ENCODE peak calls at places on chromosomes 12 and 14, in four cellular contexts. A is BE2C, K is MM.1S, R is fibroblast of mammary gland. V is an unnamed sample.

GRCh38 chr14:103007555-103007954 is 49.8 kb downstream of the CDC42BPB start:
- DNase-seq in A (no peak), K (no peak), R (no peak), V (no peak)

GRCh38 chr12:89225401-89225800 is 126.9 kb downstream of the DUSP6 start:
- DNase-seq in A (no peak), K (no peak), R (peak), V (peak)

GRCh38 chr14:25050494-25051170 is 685 bp upstream of the STXBP6 start:
- DNase-seq in A (no peak), K (no peak), R (peak), V (no peak)

GRCh38 chr12:128025856-128026255 is 241.1 kb upstream of the TMEM132C start:
- DNase-seq in A (no peak), K (no peak), R (no peak), V (no peak)

GRCh38 chr14:73759183-73759713 is 45.1 kb upstream of the PNMA1 start:
- DNase-seq in A (peak), K (peak), R (peak), V (peak)

GRCh38 chr14:79878785-79879184 is 332.5 kb downstream of the DIO2 start:
- DNase-seq in A (no peak), K (no peak), R (no peak), V (no peak)

GRCh38 chr14:83419420-83419819 is 1885.8 kb upstream of the SEL1L start:
- DNase-seq in A (no peak), K (no peak), R (no peak), V (no peak)

GRCh38 chr12:47787596-47788319 is 14.7 kb downstream of the SLC48A1 start:
- DNase-seq in A (no peak), K (no peak), R (no peak), V (no peak)

GRCh38 chr14:76929927-76930326 is 98.6 kb downstream of the IRF2BPL start:
- DNase-seq in A (no peak), K (peak), R (no peak), V (peak)

GRCh38 chr14:102120888-102121287 is 18.8 kb upstream of the WDR20 start:
- DNase-seq in A (no peak), K (no peak), R (no peak), V (no peak)

GRCh38 chr12:131050463-131051154 is 96.9 kb downstream of the ADGRD1 start:
- DNase-seq in A (no peak), K (no peak), R (no peak), V (no peak)

GRCh38 chr12:123363743-123364531 is 710 bp downstream of the SBNO1 start:
- DNase-seq in A (peak), K (peak), R (no peak), V (peak)

GRCh38 chr12:112182499-112182898 is 57.1 kb downstream of the TRAFD1 start:
- DNase-seq in A (no peak), K (no peak), R (peak), V (no peak)

GRCh38 chr14:75459099-75459741 is 31.4 kb downstream of the JDP2 start:
- DNase-seq in A (no peak), K (no peak), R (no peak), V (no peak)

GRCh38 chr14:95149441-95149840 is 7.9 kb downstream of the DICER1 start:
- DNase-seq in A (no peak), K (no peak), R (no peak), V (no peak)

GRCh38 chr12:119705182-119705581 is 37.2 kb downstream of the PRKAB1 start:
- DNase-seq in A (no peak), K (no peak), R (no peak), V (no peak)

GRCh38 chr12:57090924-57091632 is 2.2 kb downstream of the NAB2 start:
- DNase-seq in A (no peak), K (no peak), R (peak), V (peak)

GRCh38 chr14:100761481-100761880 is 34.8 kb downstream of the DLK1 start:
- DNase-seq in A (no peak), K (no peak), R (peak), V (no peak)

GRCh38 chr14:23403908-23404307 is 4.2 kb downstream of the MYH6 start:
- DNase-seq in A (no peak), K (no peak), R (no peak), V (no peak)

GRCh38 chr14:95713596-95714371 is at the start of gene TCL1A:
- DNase-seq in A (no peak), K (no peak), R (no peak), V (peak)

GRCh38 chr12:11771895-11772502 is 122.5 kb downstream of the ETV6 start:
- DNase-seq in A (no peak), K (no peak), R (peak), V (no peak)

GRCh38 chr12:25469861-25470260 is 83.2 kb downstream of the LMNTD1 start:
- DNase-seq in A (no peak), K (no peak), R (no peak), V (no peak)

GRCh38 chr12:95218164-95218851 is 701 bp downstream of the VEZT start:
- DNase-seq in A (no peak), K (peak), R (peak), V (no peak)

GRCh38 chr14:34024768-34025144 is 73.9 kb upstream of the EGLN3 start:
- DNase-seq in A (no peak), K (no peak), R (no peak), V (no peak)

GRCh38 chr14:105488781-105489606 is 2.1 kb upstream of the TEDC1 start:
- DNase-seq in A (no peak), K (no peak), R (no peak), V (no peak)

GRCh38 chr12:94638521-94638920 is 11.8 kb downstream of the TMCC3 start:
- DNase-seq in A (no peak), K (peak), R (no peak), V (no peak)

GRCh38 chr12:55820679-55821078 is 2.8 kb downstream of the ORMDL2 start:
- DNase-seq in A (no peak), K (no peak), R (peak), V (no peak)

GRCh38 chr14:49946320-49947141 is 53.6 kb downstream of the ARF6 start:
- DNase-seq in A (peak), K (no peak), R (peak), V (no peak)

GRCh38 chr12:98828802-98829600 is 183.9 kb downstream of the APAF1 start:
- DNase-seq in A (no peak), K (no peak), R (no peak), V (no peak)

GRCh38 chr12:6964605-6965025 is 5.8 kb downstream of the PHB2 start:
- DNase-seq in A (no peak), K (peak), R (no peak), V (no peak)

GRCh38 chr12:82671673-82672195 is 15.0 kb upstream of the TMTC2 start:
- DNase-seq in A (no peak), K (no peak), R (no peak), V (no peak)

GRCh38 chr14:96246535-96246839 is 9.5 kb upstream of the BDKRB1 start:
- DNase-seq in A (peak), K (no peak), R (peak), V (no peak)

GRCh38 chr14:95056476-95056875 is 100.9 kb downstream of the DICER1 start:
- DNase-seq in A (no peak), K (no peak), R (no peak), V (no peak)

GRCh38 chr14:50039734-50040400 is 76.5 kb downstream of the VCPKMT start:
- DNase-seq in A (no peak), K (no peak), R (peak), V (no peak)

GRCh38 chr12:130956456-130957303 is 3.0 kb downstream of the ADGRD1 start:
- DNase-seq in A (no peak), K (no peak), R (no peak), V (no peak)

GRCh38 chr14:94478420-94478819 is 2.4 kb upstream of the SERPINA9 start:
- DNase-seq in A (no peak), K (no peak), R (no peak), V (no peak)

GRCh38 chr14:74562515-74563232 is 49.4 kb downstream of the LTBP2 start:
- DNase-seq in A (no peak), K (no peak), R (no peak), V (no peak)

GRCh38 chr14:93939304-93940229 is 12.4 kb downstream of the FAM181A start:
- DNase-seq in A (peak), K (peak), R (peak), V (peak)

GRCh38 chr12:5440973-5441372 is 9.1 kb downstream of the NTF3 start:
- DNase-seq in A (no peak), K (no peak), R (no peak), V (no peak)

GRCh38 chr12:5441497-5442236 is 9.8 kb downstream of the NTF3 start:
- DNase-seq in A (no peak), K (no peak), R (no peak), V (no peak)

GRCh38 chr12:5439788-5440300 is 7.9 kb downstream of the NTF3 start:
- DNase-seq in A (no peak), K (no peak), R (no peak), V (no peak)

GRCh38 chr12:5444520-5444919 is 12.6 kb downstream of the NTF3 start:
- DNase-seq in A (no peak), K (no peak), R (no peak), V (no peak)

GRCh38 chr12:5442251-5443006 is 10.5 kb downstream of the NTF3 start:
- DNase-seq in A (no peak), K (peak), R (peak), V (peak)
- TF ChIP-seq CTCF in A (peak), K (peak), R (peak), V (no peak)

GRCh38 chr14:61889914-61890351 is 127.7 kb downstream of the SNAPC1 start:
- DNase-seq in A (no peak), K (peak), R (no peak), V (peak)
- TF ChIP-seq CTCF in A (no peak), K (peak), R (no peak), V (no peak)

GRCh38 chr12:93356214-93356613 is 21.5 kb upstream of the NUDT4 start:
- DNase-seq in A (no peak), K (no peak), R (no peak), V (no peak)
- TF ChIP-seq CTCF in A (no peak), K (no peak), R (no peak), V (no peak)

GRCh38 chr12:69708649-69709048 is 9.5 kb upstream of the BEST3 start:
- DNase-seq in A (no peak), K (peak), R (no peak), V (no peak)
- TF ChIP-seq CTCF in A (no peak), K (peak), R (peak), V (no peak)

DNA sequence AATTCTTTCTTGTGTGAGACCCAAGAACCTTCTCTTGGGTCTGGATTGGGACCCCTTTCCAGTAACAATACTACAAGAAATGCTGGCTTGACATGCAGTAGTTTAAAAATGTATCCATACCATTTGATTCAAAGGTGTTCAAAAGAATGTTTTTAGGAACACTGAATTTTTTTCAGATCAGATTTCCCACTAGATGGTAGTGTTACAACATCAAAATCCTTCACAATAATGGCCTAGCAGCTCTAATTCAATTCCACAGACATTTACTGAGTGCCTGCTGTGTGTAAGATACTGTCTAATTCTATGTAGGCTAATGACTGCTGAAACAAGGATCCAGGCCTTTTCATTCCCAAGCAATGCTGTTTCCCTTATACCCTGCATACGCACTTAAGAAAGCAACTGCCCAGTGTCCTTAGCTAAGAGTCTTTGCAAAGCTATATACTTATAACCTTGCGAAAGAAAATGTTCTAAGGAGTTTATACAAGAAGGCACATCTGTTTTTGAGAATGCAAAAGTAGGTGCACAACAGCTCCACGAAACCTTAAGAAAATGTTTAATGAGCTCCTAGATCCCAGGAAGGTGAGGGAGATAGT is 50.7 kb upstream of the PKP2 start:
- DNase-seq in A (no peak), K (peak), R (peak), V (peak)
- TF ChIP-seq CTCF in A (peak), K (peak), R (no peak), V (no peak)

DNA sequence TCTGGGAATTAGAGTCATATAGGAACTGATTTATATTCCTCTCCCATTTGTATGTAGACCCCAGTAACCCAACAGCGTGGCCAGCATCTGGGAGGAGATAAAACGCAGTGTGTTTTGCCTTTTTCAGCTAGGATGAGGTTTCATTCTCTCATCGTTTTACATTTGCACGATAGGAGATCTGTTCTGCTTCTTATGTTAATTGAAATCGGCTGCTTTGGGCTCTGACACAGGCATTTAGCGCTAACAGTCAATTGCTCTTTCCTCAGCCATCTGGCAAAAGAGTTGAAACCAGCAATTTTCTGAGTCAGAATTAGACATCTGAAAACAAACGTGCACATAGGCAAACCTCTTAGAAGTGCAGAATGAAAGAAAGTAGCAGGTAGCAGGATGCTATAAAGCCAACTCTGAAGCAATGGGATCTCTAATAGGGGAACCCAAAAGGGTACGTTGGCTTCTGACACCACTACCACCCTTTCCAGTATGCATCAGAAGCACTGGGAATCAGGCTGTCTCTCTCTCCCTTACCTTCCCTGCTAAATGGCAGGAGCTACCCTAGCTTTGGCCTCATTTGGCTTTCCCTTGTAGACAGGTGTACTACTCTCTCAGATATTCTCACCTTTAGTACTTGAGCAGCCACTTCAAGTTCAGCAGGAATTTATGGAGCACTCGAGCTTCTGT is 219.1 kb downstream of the PHLDA1 start:
- DNase-seq in A (peak), K (peak), R (peak), V (no peak)
- TF ChIP-seq CTCF in A (no peak), K (no peak), R (no peak), V (no peak)

DNA sequence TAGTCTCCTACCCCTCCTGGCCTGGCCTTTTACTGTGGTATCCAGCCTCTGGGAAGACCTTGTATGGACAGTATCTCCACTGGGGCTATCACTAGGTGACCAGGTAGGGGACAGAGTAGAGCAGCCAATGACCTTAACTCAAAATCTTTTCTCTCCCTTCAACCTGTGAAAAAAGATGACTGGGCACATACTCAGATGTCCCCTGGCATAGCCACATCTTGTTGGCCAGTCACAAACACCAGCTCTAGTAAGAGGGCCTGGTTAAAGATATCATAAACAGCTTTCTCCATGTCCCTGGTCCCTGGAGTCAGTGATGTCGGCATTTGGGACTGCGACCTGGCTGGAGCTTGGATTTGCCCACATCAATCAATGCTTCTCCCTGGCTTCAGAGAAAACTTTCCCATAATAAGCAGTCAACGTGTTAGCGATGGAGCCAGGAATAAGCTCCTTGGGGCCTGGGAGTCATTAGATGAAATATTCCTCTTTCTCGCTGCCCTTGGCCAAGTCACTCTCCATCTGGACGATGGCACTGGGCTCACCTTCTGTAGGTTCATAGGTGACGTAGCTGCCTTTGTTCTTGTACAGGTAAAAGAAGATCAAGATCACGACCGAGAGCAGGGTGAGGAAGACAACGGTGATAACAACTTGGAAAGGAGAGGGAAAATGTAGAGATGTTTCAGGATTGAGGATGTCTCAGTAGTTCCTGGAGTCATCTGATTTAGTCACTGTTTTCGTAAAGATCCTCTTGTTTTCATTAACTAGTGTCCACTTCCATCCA is 7.0 kb downstream of the DAZAP2 start:
- DNase-seq in A (no peak), K (no peak), R (no peak), V (no peak)
- TF ChIP-seq CTCF in A (no peak), K (no peak), R (no peak), V (no peak)